ENCODE peak calls at places on chromosomes 13 and 19, in nine cellular contexts. One of them, this sample, is unnamed.

GRCh38 chr13:31110617-31111016 is 51.1 kb downstream of the HSPH1 start:
- DNase-seq in thoracic aorta: no peak
- DNase-seq in GM12878: no peak
- DNase-seq in GM23338: no peak
- DNase-seq in upper lobe of left lung: no peak
- DNase-seq in osteoblast: peak; percentile 81
- DNase-seq in neural progenitor cell: no peak
- DNase-seq in mammary epithelial cell: no peak
- DNase-seq in heart left ventricle: no peak
- DNase-seq in this sample: no peak

GRCh38 chr13:20927858-20928257 is 25.3 kb upstream of the XPO4 start:
- DNase-seq in thoracic aorta: no peak
- DNase-seq in GM12878: no peak
- DNase-seq in GM23338: no peak
- DNase-seq in upper lobe of left lung: no peak
- DNase-seq in osteoblast: no peak
- DNase-seq in neural progenitor cell: no peak
- DNase-seq in mammary epithelial cell: no peak
- DNase-seq in heart left ventricle: no peak
- DNase-seq in this sample: no peak

GRCh38 chr19:47240996-47241918 is 10.3 kb upstream of the BBC3 start:
- DNase-seq in thoracic aorta: peak; percentile 67
- DNase-seq in GM12878: no peak
- DNase-seq in GM23338: peak; percentile 98
- DNase-seq in upper lobe of left lung: peak; percentile 89
- DNase-seq in osteoblast: peak; percentile 98
- DNase-seq in neural progenitor cell: peak; percentile 74
- DNase-seq in mammary epithelial cell: peak; percentile 87
- DNase-seq in heart left ventricle: peak; percentile 71
- DNase-seq in this sample: no peak

GRCh38 chr13:110575322-110576069 is 14.0 kb upstream of the RAB20 start:
- DNase-seq in thoracic aorta: no peak
- DNase-seq in GM12878: peak; percentile 43
- DNase-seq in GM23338: no peak
- DNase-seq in upper lobe of left lung: peak; percentile 61
- DNase-seq in osteoblast: no peak
- DNase-seq in neural progenitor cell: peak; percentile 18
- DNase-seq in mammary epithelial cell: no peak
- DNase-seq in heart left ventricle: peak; percentile 67
- DNase-seq in this sample: peak; percentile 57

GRCh38 chr19:46429999-46430398 is 1.3 kb upstream of the PNMA8C start:
- DNase-seq in thoracic aorta: no peak
- DNase-seq in GM12878: no peak
- DNase-seq in GM23338: no peak
- DNase-seq in upper lobe of left lung: no peak
- DNase-seq in osteoblast: no peak
- DNase-seq in neural progenitor cell: no peak
- DNase-seq in mammary epithelial cell: no peak
- DNase-seq in heart left ventricle: no peak
- DNase-seq in this sample: no peak

GRCh38 chr13:75685239-75685697 is 49.1 kb downstream of the LMO7 start:
- DNase-seq in thoracic aorta: no peak
- DNase-seq in GM12878: no peak
- DNase-seq in GM23338: peak; percentile 57
- DNase-seq in upper lobe of left lung: no peak
- DNase-seq in osteoblast: no peak
- DNase-seq in neural progenitor cell: peak; percentile 49
- DNase-seq in mammary epithelial cell: peak; percentile 89
- DNase-seq in heart left ventricle: no peak
- DNase-seq in this sample: no peak

GRCh38 chr19:18733196-18733647 is 49.7 kb downstream of the CRTC1 start:
- DNase-seq in thoracic aorta: no peak
- DNase-seq in GM12878: no peak
- DNase-seq in GM23338: no peak
- DNase-seq in upper lobe of left lung: no peak
- DNase-seq in osteoblast: peak; percentile 96
- DNase-seq in neural progenitor cell: no peak
- DNase-seq in mammary epithelial cell: no peak
- DNase-seq in heart left ventricle: no peak
- DNase-seq in this sample: no peak

GRCh38 chr13:36133950-36134349 is 2.8 kb upstream of the DCLK1 start:
- DNase-seq in thoracic aorta: no peak
- DNase-seq in GM12878: no peak
- DNase-seq in GM23338: peak; percentile 20
- DNase-seq in upper lobe of left lung: no peak
- DNase-seq in osteoblast: no peak
- DNase-seq in neural progenitor cell: no peak
- DNase-seq in mammary epithelial cell: no peak
- DNase-seq in heart left ventricle: no peak
- DNase-seq in this sample: no peak

GRCh38 chr13:47332149-47332548 is 435.3 kb upstream of the HTR2A start:
- DNase-seq in thoracic aorta: no peak
- DNase-seq in GM12878: no peak
- DNase-seq in GM23338: no peak
- DNase-seq in upper lobe of left lung: no peak
- DNase-seq in osteoblast: no peak
- DNase-seq in neural progenitor cell: no peak
- DNase-seq in mammary epithelial cell: no peak
- DNase-seq in heart left ventricle: no peak
- DNase-seq in this sample: no peak

GRCh38 chr19:17575871-17576757 is 20.7 kb downstream of the COLGALT1 start:
- DNase-seq in thoracic aorta: no peak
- DNase-seq in GM12878: no peak
- DNase-seq in GM23338: peak; percentile 77
- DNase-seq in upper lobe of left lung: no peak
- DNase-seq in osteoblast: peak; percentile 35
- DNase-seq in neural progenitor cell: no peak
- DNase-seq in mammary epithelial cell: no peak
- DNase-seq in heart left ventricle: no peak
- DNase-seq in this sample: no peak

GRCh38 chr13:34555988-34556387 is 386.1 kb upstream of the NBEA start:
- DNase-seq in thoracic aorta: no peak
- DNase-seq in GM12878: no peak
- DNase-seq in GM23338: no peak
- DNase-seq in upper lobe of left lung: no peak
- DNase-seq in osteoblast: no peak
- DNase-seq in neural progenitor cell: peak; percentile 12
- DNase-seq in mammary epithelial cell: no peak
- DNase-seq in heart left ventricle: no peak
- DNase-seq in this sample: no peak

GRCh38 chr19:51093510-51094345 is 11.0 kb upstream of the KLK14 start:
- DNase-seq in thoracic aorta: no peak
- DNase-seq in GM12878: no peak
- DNase-seq in GM23338: no peak
- DNase-seq in upper lobe of left lung: no peak
- DNase-seq in osteoblast: peak; percentile 75
- DNase-seq in neural progenitor cell: no peak
- DNase-seq in mammary epithelial cell: no peak
- DNase-seq in heart left ventricle: no peak
- DNase-seq in this sample: no peak

GRCh38 chr13:99037756-99038155 is 59.9 kb upstream of the DOCK9 start:
- DNase-seq in thoracic aorta: no peak
- DNase-seq in GM12878: no peak
- DNase-seq in GM23338: no peak
- DNase-seq in upper lobe of left lung: no peak
- DNase-seq in osteoblast: no peak
- DNase-seq in neural progenitor cell: no peak
- DNase-seq in mammary epithelial cell: no peak
- DNase-seq in heart left ventricle: no peak
- DNase-seq in this sample: no peak

GRCh38 chr13:39417643-39418042 is 185.3 kb downstream of the LHFPL6 start:
- DNase-seq in thoracic aorta: no peak
- DNase-seq in GM12878: no peak
- DNase-seq in GM23338: peak; percentile 52
- DNase-seq in upper lobe of left lung: no peak
- DNase-seq in osteoblast: peak; percentile 66
- DNase-seq in neural progenitor cell: peak; percentile 49
- DNase-seq in mammary epithelial cell: peak; percentile 21
- DNase-seq in heart left ventricle: no peak
- DNase-seq in this sample: no peak

GRCh38 chr19:48513289-48514122 is 1.9 kb upstream of the LMTK3 start:
- DNase-seq in thoracic aorta: no peak
- DNase-seq in GM12878: no peak
- DNase-seq in GM23338: peak; percentile 98
- DNase-seq in upper lobe of left lung: peak; percentile 84
- DNase-seq in osteoblast: peak; percentile 96
- DNase-seq in neural progenitor cell: peak; percentile 92
- DNase-seq in mammary epithelial cell: peak; percentile 62
- DNase-seq in heart left ventricle: no peak
- DNase-seq in this sample: peak; percentile 66

GRCh38 chr13:31355001-31355400 is 155.2 kb downstream of the B3GLCT start:
- DNase-seq in thoracic aorta: no peak
- DNase-seq in GM12878: no peak
- DNase-seq in GM23338: no peak
- DNase-seq in upper lobe of left lung: no peak
- DNase-seq in osteoblast: no peak
- DNase-seq in neural progenitor cell: no peak
- DNase-seq in mammary epithelial cell: no peak
- DNase-seq in heart left ventricle: no peak
- DNase-seq in this sample: no peak

GRCh38 chr19:3644351-3645066 is 17.9 kb upstream of the CACTIN start:
- DNase-seq in thoracic aorta: no peak
- DNase-seq in GM12878: no peak
- DNase-seq in GM23338: no peak
- DNase-seq in upper lobe of left lung: no peak
- DNase-seq in osteoblast: no peak
- DNase-seq in neural progenitor cell: no peak
- DNase-seq in mammary epithelial cell: no peak
- DNase-seq in heart left ventricle: no peak
- DNase-seq in this sample: peak; percentile 87

GRCh38 chr13:99505814-99506269 is 4.6 kb downstream of the TM9SF2 start:
- DNase-seq in thoracic aorta: no peak
- DNase-seq in GM12878: no peak
- DNase-seq in GM23338: no peak
- DNase-seq in upper lobe of left lung: no peak
- DNase-seq in osteoblast: peak; percentile 51
- DNase-seq in neural progenitor cell: no peak
- DNase-seq in mammary epithelial cell: no peak
- DNase-seq in heart left ventricle: no peak
- DNase-seq in this sample: no peak

GRCh38 chr13:104143760-104144406 is 1077.7 kb upstream of the SLC10A2 start:
- DNase-seq in thoracic aorta: no peak
- DNase-seq in GM12878: no peak
- DNase-seq in GM23338: peak; percentile 25
- DNase-seq in upper lobe of left lung: no peak
- DNase-seq in osteoblast: no peak
- DNase-seq in neural progenitor cell: peak; percentile 56
- DNase-seq in mammary epithelial cell: no peak
- DNase-seq in heart left ventricle: no peak
- DNase-seq in this sample: no peak

GRCh38 chr13:52001120-52001731 is 10.0 kb downstream of the ATP7B start:
- DNase-seq in thoracic aorta: no peak
- DNase-seq in GM12878: no peak
- DNase-seq in GM23338: peak; percentile 82
- DNase-seq in upper lobe of left lung: no peak
- DNase-seq in osteoblast: no peak
- DNase-seq in neural progenitor cell: peak; percentile 46
- DNase-seq in mammary epithelial cell: no peak
- DNase-seq in heart left ventricle: no peak
- DNase-seq in this sample: no peak

DNA sequence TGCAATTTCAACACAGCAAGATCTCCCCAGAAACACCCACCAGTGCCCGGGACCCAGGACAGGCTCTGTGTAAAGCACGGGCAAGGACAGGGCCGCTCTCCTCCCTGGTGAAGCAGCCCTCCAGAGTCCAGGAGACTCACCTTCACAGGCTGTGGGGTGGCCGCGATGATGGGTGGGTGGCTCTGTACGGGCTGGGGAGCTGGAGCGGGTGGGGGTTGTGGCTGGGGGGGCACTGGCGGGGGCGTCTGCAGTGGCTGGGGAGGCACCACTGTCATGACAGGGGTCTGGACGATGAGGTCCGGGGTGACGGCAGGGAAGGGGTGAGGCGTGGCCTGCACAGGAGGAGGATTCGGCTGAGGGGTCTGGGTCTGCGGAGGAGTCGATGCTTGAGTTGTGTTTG is 33.0 kb upstream of the EPHX3 start:
- DNase-seq in thoracic aorta: no peak
- DNase-seq in GM12878: no peak
- DNase-seq in GM23338: no peak
- DNase-seq in upper lobe of left lung: no peak
- DNase-seq in osteoblast: peak; percentile 6
- DNase-seq in neural progenitor cell: no peak
- DNase-seq in mammary epithelial cell: no peak
- DNase-seq in heart left ventricle: no peak
- DNase-seq in this sample: no peak
- H3K4me1 ChIP-seq in thoracic aorta: peaks cover 68% of the 10 kb centered on the region
- H3K4me1 ChIP-seq in GM12878: no peaks in the 10 kb centered on the region
- H3K4me1 ChIP-seq in GM23338: no peaks in the 10 kb centered on the region
- H3K4me1 ChIP-seq in upper lobe of left lung: peaks cover 53% of the 10 kb centered on the region
- H3K4me1 ChIP-seq in osteoblast: peaks cover 19% of the 10 kb centered on the region
- H3K4me1 ChIP-seq in neural progenitor cell: no peaks in the 10 kb centered on the region
- H3K4me1 ChIP-seq in mammary epithelial cell: peaks cover 7% of the 10 kb centered on the region
- H3K4me1 ChIP-seq in heart left ventricle: peaks cover 40% of the 10 kb centered on the region
- H3K4me1 ChIP-seq in this sample: peaks cover 2% of the 10 kb centered on the region

GRCh38 chr19:38227272-38228004 is 3.4 kb upstream of the DPF1 start:
- DNase-seq in thoracic aorta: no peak
- DNase-seq in GM12878: no peak
- DNase-seq in GM23338: no peak
- DNase-seq in upper lobe of left lung: no peak
- DNase-seq in osteoblast: peak; percentile 88
- DNase-seq in neural progenitor cell: no peak
- DNase-seq in mammary epithelial cell: no peak
- DNase-seq in heart left ventricle: no peak
- DNase-seq in this sample: no peak
- TF ChIP-seq CTCF in thoracic aorta: no peak
- TF ChIP-seq CTCF in GM12878: no peak
- TF ChIP-seq CTCF in GM23338: no peak
- TF ChIP-seq CTCF in upper lobe of left lung: no peak
- TF ChIP-seq CTCF in osteoblast: no peak
- TF ChIP-seq CTCF in neural progenitor cell: no peak
- TF ChIP-seq CTCF in mammary epithelial cell: no peak
- TF ChIP-seq CTCF in heart left ventricle: no peak
- TF ChIP-seq CTCF in this sample: no peak

GRCh38 chr13:66068683-66069082 is 1161.5 kb downstream of the PCDH9 start:
- DNase-seq in thoracic aorta: no peak
- DNase-seq in GM12878: no peak
- DNase-seq in GM23338: no peak
- DNase-seq in upper lobe of left lung: no peak
- DNase-seq in osteoblast: no peak
- DNase-seq in neural progenitor cell: no peak
- DNase-seq in mammary epithelial cell: no peak
- DNase-seq in heart left ventricle: no peak
- DNase-seq in this sample: no peak
- H3K4me1 ChIP-seq in thoracic aorta: no peaks in the 10 kb centered on the region
- H3K4me1 ChIP-seq in GM12878: no peaks in the 10 kb centered on the region
- H3K4me1 ChIP-seq in GM23338: no peaks in the 10 kb centered on the region
- H3K4me1 ChIP-seq in upper lobe of left lung: no peaks in the 10 kb centered on the region
- H3K4me1 ChIP-seq in osteoblast: no peaks in the 10 kb centered on the region
- H3K4me1 ChIP-seq in neural progenitor cell: no peaks in the 10 kb centered on the region
- H3K4me1 ChIP-seq in mammary epithelial cell: no peaks in the 10 kb centered on the region
- H3K4me1 ChIP-seq in heart left ventricle: no peaks in the 10 kb centered on the region
- H3K4me1 ChIP-seq in this sample: no peaks in the 10 kb centered on the region

DNA sequence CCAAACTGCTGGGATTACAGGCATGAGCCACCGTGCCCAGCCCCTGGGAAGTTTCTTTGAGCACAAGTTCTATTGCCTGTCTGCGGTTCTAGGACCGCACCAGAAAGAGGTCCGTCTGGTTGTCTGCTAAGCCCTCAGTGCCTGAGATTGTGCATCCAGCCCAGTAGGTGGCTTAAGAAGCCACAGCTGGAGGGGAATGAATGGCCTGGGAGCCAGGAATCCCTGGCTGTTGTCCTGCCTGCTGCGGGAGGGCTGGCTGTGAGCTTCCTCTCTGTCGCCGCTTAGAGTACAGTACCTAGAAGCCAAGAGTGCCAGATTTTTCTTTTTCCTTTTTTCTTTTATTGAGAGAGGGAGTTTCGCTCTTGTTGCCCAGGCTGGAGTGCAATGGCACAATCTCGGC is 4.2 kb upstream of the TYK2 start:
- DNase-seq in thoracic aorta: no peak
- DNase-seq in GM12878: no peak
- DNase-seq in GM23338: peak; percentile 52
- DNase-seq in upper lobe of left lung: no peak
- DNase-seq in osteoblast: no peak
- DNase-seq in neural progenitor cell: peak; percentile 34
- DNase-seq in mammary epithelial cell: no peak
- DNase-seq in heart left ventricle: no peak
- DNase-seq in this sample: no peak
- TF ChIP-seq CTCF in thoracic aorta: no peak
- TF ChIP-seq CTCF in GM12878: no peak
- TF ChIP-seq CTCF in GM23338: no peak
- TF ChIP-seq CTCF in upper lobe of left lung: no peak
- TF ChIP-seq CTCF in osteoblast: no peak
- TF ChIP-seq CTCF in neural progenitor cell: no peak
- TF ChIP-seq CTCF in mammary epithelial cell: no peak
- TF ChIP-seq CTCF in heart left ventricle: no peak
- TF ChIP-seq CTCF in this sample: no peak

This sample was measured in right lobe of liver.